ENCODE peak calls at places on chromosomes 4 and X, in six cellular contexts. A, R, Z, T, D and E are unnamed samples.

GRCh38 chr4:28015996-28016395 is 1155.4 kb downstream of the STIM2 start:
- DNase-seq in Z (no peak), D (no peak), A (no peak), R (no peak), T (no peak), E (no peak)

GRCh38 chrX:120664081-120664480 is 34.2 kb upstream of the C1GALT1C1 start:
- DNase-seq in D (no peak), Z (no peak), R (no peak), A (no peak), T (peak; percentile 42), E (no peak)

GRCh38 chrX:66676990-66677389 is 38.1 kb upstream of the EDA2R start:
- DNase-seq in D (no peak), R (no peak), T (no peak), A (no peak), Z (no peak), E (no peak)

GRCh38 chr4:76546282-76547166 is 111.5 kb downstream of the SHROOM3 start:
- DNase-seq in A (no peak), R (no peak), T (no peak), D (no peak), Z (peak; percentile 15), E (no peak)

GRCh38 chr4:22668301-22668700 is 24.4 kb upstream of the GBA3 start:
- DNase-seq in R (no peak), Z (no peak), T (no peak), A (no peak), D (no peak), E (no peak)

GRCh38 chr4:5389756-5390155 is 318.6 kb downstream of the EVC2 start:
- DNase-seq in T (no peak), Z (no peak), A (no peak), D (no peak), R (peak; percentile 35), E (no peak)

GRCh38 chrX:70422886-70423336 is at the start of gene GDPD2:
- DNase-seq in R (peak; percentile 85), A (no peak), Z (peak; percentile 8), T (peak; percentile 40), D (no peak), E (no peak)

GRCh38 chr4:151031831-151032605 is 16.9 kb upstream of the LRBA start:
- DNase-seq in T (peak; percentile 35), Z (no peak), A (no peak), D (no peak), R (no peak), E (no peak)

GRCh38 chr4:115763051-115763450 is 649.6 kb upstream of the NDST4 start:
- DNase-seq in T (no peak), Z (no peak), R (no peak), A (no peak), D (no peak), E (no peak)

GRCh38 chr4:986949-987688 is at the start of gene IDUA:
- DNase-seq in D (peak; percentile 84), R (peak; percentile 73), A (peak; percentile 86), T (peak; percentile 68), Z (peak; percentile 74), E (peak; percentile 78)

GRCh38 chr4:77777135-77777777 is 41.9 kb downstream of the CNOT6L start:
- DNase-seq in R (no peak), Z (no peak), D (no peak), A (no peak), T (no peak), E (no peak)

GRCh38 chr4:128454281-128455075 is 166.9 kb upstream of the PGRMC2 start:
- DNase-seq in Z (peak; percentile 64), R (peak; percentile 85), T (peak; percentile 92), D (peak; percentile 76), A (peak; percentile 84), E (peak; percentile 66)

GRCh38 chr4:135249006-135249405 is 1047.4 kb upstream of the PABPC4L start:
- DNase-seq in Z (no peak), T (no peak), A (no peak), D (no peak), R (no peak), E (no peak)

GRCh38 chr4:3122081-3122563 is 47.6 kb downstream of the HTT start:
- DNase-seq in A (no peak), R (no peak), D (no peak), T (no peak), Z (no peak), E (no peak)

GRCh38 chr4:54276633-54277426 is 47.7 kb downstream of the PDGFRA start:
- DNase-seq in T (no peak), R (peak; percentile 49), D (no peak), Z (no peak), A (no peak), E (no peak)
- TF ChIP-seq CTCF in T (no peak), R (no peak), D (no peak), Z (no peak), A (no peak), E (no peak)

GRCh38 chr4:86970447-86971354 is 35.9 kb downstream of the AFF1 start:
- DNase-seq in T (no peak), R (no peak), D (no peak), Z (no peak), A (no peak), E (peak; percentile 16)
- H3K4me1 ChIP-seq in T (peaks cover 46% of the 10 kb centered on the region), R (peaks cover 23% of the 10 kb centered on the region), D (peaks cover 68% of the 10 kb centered on the region), Z (peaks cover 23% of the 10 kb centered on the region), A (peaks cover 38% of the 10 kb centered on the region), E (peaks cover 70% of the 10 kb centered on the region)

GRCh38 chr4:126678608-126679007 is 954.1 kb upstream of the INTU start:
- DNase-seq in T (no peak), D (no peak), Z (no peak), A (no peak), R (no peak), E (no peak)
- TF ChIP-seq CTCF in T (no peak), D (no peak), Z (no peak), A (no peak), R (no peak), E (no peak)

GRCh38 chrX:154351183-154352011 is 23.0 kb downstream of the FLNA start:
- DNase-seq in T (peak; percentile 18), D (no peak), Z (no peak), A (no peak), R (no peak), E (no peak)
- H3K4me1 ChIP-seq in T (peaks cover 79% of the 10 kb centered on the region), D (peaks cover 15% of the 10 kb centered on the region), Z (no peaks in the 10 kb centered on the region), A (no peaks in the 10 kb centered on the region), R (no peaks in the 10 kb centered on the region), E (peaks cover 3% of the 10 kb centered on the region)

GRCh38 chr4:180913750-180914149 is 1329.5 kb upstream of the TENM3 start:
- DNase-seq in Z (no peak), R (no peak), D (no peak), A (no peak), T (no peak), E (no peak)

DNA sequence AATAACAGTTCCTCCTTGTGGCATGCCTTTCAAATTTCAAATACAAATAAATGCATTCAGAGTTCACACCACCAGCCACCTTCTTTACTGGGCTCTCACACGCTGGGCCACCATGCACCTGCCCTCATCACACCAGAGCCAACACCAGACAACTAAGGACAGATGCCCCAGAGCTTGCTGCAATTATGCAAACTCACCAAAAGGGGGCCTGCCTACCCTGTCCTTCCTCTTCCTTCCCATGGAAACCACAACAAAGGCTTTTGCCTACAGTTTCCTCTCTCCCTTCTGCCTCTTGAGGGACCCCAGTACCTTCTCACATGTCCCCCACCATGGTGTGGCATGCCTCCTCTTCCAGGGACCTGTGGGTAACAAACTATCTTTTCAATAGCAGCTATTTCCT is 1333.9 kb upstream of the TENM3 start:
- DNase-seq in T (peak; percentile 7), Z (no peak), A (no peak), R (peak; percentile 69), D (no peak), E (no peak)
- TF ChIP-seq CTCF in T (no peak), Z (no peak), A (no peak), R (peak; percentile 76), D (no peak), E (no peak)